ENCODE peak calls at places on chromosomes 1 and 21, in five cellular contexts. V is brain microvascular endothelial cell, K is endothelial cell of umbilical vein, I is GM23248, W is uterus. M is an unnamed sample.

GRCh38 chr1:207805841-207806421 is 54.1 kb downstream of the CD46 start:
- DNase-seq in V (peak), K (peak), I (peak), W (peak), M (no peak)

GRCh38 chr1:78339490-78339889 is 151.3 kb upstream of the PTGFR start:
- DNase-seq in V (peak), K (no peak), I (peak), W (no peak), M (no peak)

GRCh38 chr1:20590313-20590777 is 1.4 kb downstream of the CDA start:
- DNase-seq in V (no peak), K (no peak), I (peak), W (no peak), M (peak)

GRCh38 chr21:14918542-14918941 is 146.3 kb downstream of the NRIP1 start:
- DNase-seq in V (no peak), K (no peak), I (peak), W (no peak), M (no peak)

GRCh38 chr1:42737257-42737656 is 2.8 kb downstream of the CLDN19 start:
- DNase-seq in V (no peak), K (no peak), I (no peak), W (no peak), M (no peak)

GRCh38 chr1:43651188-43651587 is 1.2 kb downstream of the KDM4A start:
- DNase-seq in V (no peak), K (peak), I (peak), W (no peak), M (no peak)

GRCh38 chr1:13469343-13469742 is 44.5 kb downstream of the LRRC38 start:
- DNase-seq in V (no peak), K (no peak), I (peak), W (no peak), M (peak)

GRCh38 chr1:150869683-150870082 is 6.7 kb downstream of the ARNT start:
- DNase-seq in V (no peak), K (no peak), I (peak), W (no peak), M (peak)

GRCh38 chr1:59994302-59995198 is 68.0 kb upstream of the CYP2J2 start:
- DNase-seq in V (peak), K (no peak), I (peak), W (peak), M (no peak)

GRCh38 chr1:116875391-116875790 is 34.3 kb upstream of the PTGFRN start:
- DNase-seq in V (no peak), K (no peak), I (no peak), W (no peak), M (no peak)

GRCh38 chr1:28545246-28545628 is 7.6 kb upstream of the TRNAU1AP start:
- DNase-seq in V (no peak), K (no peak), I (no peak), W (no peak), M (no peak)

GRCh38 chr1:171220551-171221175 is 27.6 kb upstream of the FMO1 start:
- DNase-seq in V (peak), K (no peak), I (peak), W (no peak), M (no peak)

GRCh38 chr1:198015317-198015716 is 98.1 kb downstream of the LHX9 start:
- DNase-seq in V (no peak), K (no peak), I (no peak), W (no peak), M (no peak)

GRCh38 chr1:91689586-91690481 is 189.2 kb downstream of the CDC7 start:
- DNase-seq in V (no peak), K (peak), I (peak), W (peak), M (no peak)

GRCh38 chr1:215523128-215523861 is 43.8 kb upstream of the KCTD3 start:
- DNase-seq in V (no peak), K (peak), I (peak), W (no peak), M (no peak)

GRCh38 chr1:16145988-16146887 is 9.6 kb downstream of the EPHA2 start:
- DNase-seq in V (peak), K (peak), I (peak), W (peak), M (no peak)

GRCh38 chr1:7046314-7046713 is 261.1 kb downstream of the CAMTA1 start:
- DNase-seq in V (peak), K (peak), I (peak), W (no peak), M (no peak)

GRCh38 chr1:242629396-242629795 is 104.9 kb upstream of the PLD5 start:
- DNase-seq in V (no peak), K (no peak), I (no peak), W (no peak), M (no peak)

GRCh38 chr1:55352801-55353180 is 137.6 kb upstream of the USP24 start:
- DNase-seq in V (no peak), K (no peak), I (no peak), W (no peak), M (no peak)

GRCh38 chr1:227321035-227321434 is 2.7 kb upstream of the CDC42BPA start:
- DNase-seq in V (no peak), K (no peak), I (no peak), W (no peak), M (peak)

GRCh38 chr1:9435101-9435636 is 104.1 kb upstream of the SLC25A33 start:
- DNase-seq in V (no peak), K (peak), I (no peak), W (no peak), M (no peak)

GRCh38 chr1:230174765-230175747 is 108.0 kb downstream of the GALNT2 start:
- DNase-seq in V (no peak), K (no peak), I (no peak), W (peak), M (no peak)

GRCh38 chr1:23393706-23394105 is 24.1 kb upstream of the ZNF436 start:
- DNase-seq in V (peak), K (peak), I (peak), W (peak), M (no peak)

GRCh38 chr1:228236744-228237143 is 28.9 kb downstream of the OBSCN start:
- DNase-seq in V (peak), K (peak), I (peak), W (no peak), M (peak)

GRCh38 chr1:229086686-229087085 is 184.2 kb upstream of the RAB4A start:
- DNase-seq in V (no peak), K (no peak), I (no peak), W (no peak), M (no peak)

GRCh38 chr1:98084188-98084587 is 163.4 kb upstream of the DPYD start:
- DNase-seq in V (no peak), K (no peak), I (no peak), W (no peak), M (no peak)

GRCh38 chr1:28591708-28592313 is at the start of gene RAB42:
- DNase-seq in V (no peak), K (no peak), I (peak), W (peak), M (no peak)

GRCh38 chr21:41547111-41547510 is 39.2 kb upstream of the TMPRSS2 start:
- DNase-seq in V (no peak), K (no peak), I (no peak), W (no peak), M (no peak)

GRCh38 chr1:235866207-235866912 is at the start of gene LYST:
- DNase-seq in V (peak), K (peak), I (peak), W (peak), M (no peak)

GRCh38 chr1:235866913-235867850 is 476 bp upstream of the LYST start:
- DNase-seq in V (peak), K (peak), I (peak), W (peak), M (peak)

GRCh38 chr1:235864469-235864868 is 2.2 kb downstream of the LYST start:
- DNase-seq in V (no peak), K (no peak), I (no peak), W (no peak), M (no peak)

GRCh38 chr1:235865565-235866206 is 1.0 kb downstream of the LYST start:
- DNase-seq in V (no peak), K (no peak), I (peak), W (no peak), M (no peak)

GRCh38 chr1:235864965-235865525 is 1.7 kb downstream of the LYST start:
- DNase-seq in V (no peak), K (no peak), I (peak), W (no peak), M (no peak)
- H3K4me3 ChIP-seq in V (no peak), K (no peak), I (peak), W (peak), M (no peak)

GRCh38 chr21:35399706-35400105 is 350.6 kb upstream of the RUNX1 start:
- DNase-seq in V (no peak), K (no peak), I (no peak), W (no peak), M (peak)

GRCh38 chr21:35398366-35398982 is 349.4 kb upstream of the RUNX1 start:
- DNase-seq in V (no peak), K (peak), I (peak), W (no peak), M (no peak)

GRCh38 chr21:35396655-35397054 is 347.6 kb upstream of the RUNX1 start:
- DNase-seq in V (no peak), K (no peak), I (no peak), W (no peak), M (no peak)

GRCh38 chr21:35400233-35400939 is 351.3 kb upstream of the RUNX1 start:
- DNase-seq in V (peak), K (peak), I (peak), W (no peak), M (peak)

DNA sequence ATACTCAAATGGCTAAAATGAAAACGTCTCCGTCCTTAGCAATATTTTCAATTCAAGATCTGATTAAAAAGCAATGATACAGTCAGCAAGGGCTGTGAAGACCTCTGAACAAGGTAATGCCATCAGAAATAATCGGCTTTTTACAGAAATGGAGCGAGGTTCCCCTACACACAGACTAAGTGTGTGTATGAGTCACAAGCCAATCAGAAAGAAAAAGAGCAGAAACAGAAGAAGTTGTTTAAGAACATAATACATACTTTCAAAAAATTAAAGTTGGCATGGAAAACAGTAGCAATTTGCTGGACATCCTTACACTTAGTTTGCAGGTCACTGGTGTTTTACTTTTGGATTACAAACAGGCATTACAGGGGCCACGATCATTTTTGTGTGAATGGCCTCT is 349.9 kb upstream of the RUNX1 start:
- DNase-seq in V (no peak), K (no peak), I (peak), W (no peak), M (no peak)
- H3K4me3 ChIP-seq in V (no peak), K (no peak), I (no peak), W (no peak), M (peak)

GRCh38 chr1:64769482-64769881 is 24.6 kb downstream of the RAVER2 start:
- DNase-seq in V (no peak), K (no peak), I (no peak), W (no peak), M (no peak)
- H3K4me3 ChIP-seq in V (no peak), K (no peak), I (no peak), W (no peak), M (no peak)

GRCh38 chr1:220785166-220786056 is 1.3 kb upstream of the MTARC1 start:
- DNase-seq in V (no peak), K (no peak), I (no peak), W (no peak), M (no peak)
- H3K4me3 ChIP-seq in V (no peak), K (no peak), I (no peak), W (no peak), M (no peak)